ENCODE peak calls at places on chromosomes 7 and 10, in six cellular contexts. One of them, this sample, is unnamed.

GRCh38 chr7:157980774-157981173 is 606.8 kb downstream of the PTPRN2 start:
- DNase-seq in activated CD8-positive, alpha-beta memory T cell treated with anti-CD3 and anti-CD28 coated beads, Interleukin-2, amount 50 U/mL, for 48 hours: no peak
- DNase-seq in IMR-90: no peak
- DNase-seq in T1000: no peak
- DNase-seq in stimulated activated CD4-positive, alpha-beta T cell treated with anti-CD3 and anti-CD28 coated beads, Interleukin-2, amount 100 ng/mL, for 48 hours: no peak
- DNase-seq in RKO: no peak
- DNase-seq in this sample: no peak

GRCh38 chr10:43114743-43115611 is 23.3 kb upstream of the CSGALNACT2 start:
- DNase-seq in activated CD8-positive, alpha-beta memory T cell treated with anti-CD3 and anti-CD28 coated beads, Interleukin-2, amount 50 U/mL, for 48 hours: no peak
- DNase-seq in IMR-90: no peak
- DNase-seq in T1000: no peak
- DNase-seq in stimulated activated CD4-positive, alpha-beta T cell treated with anti-CD3 and anti-CD28 coated beads, Interleukin-2, amount 100 ng/mL, for 48 hours: no peak
- DNase-seq in RKO: peak
- DNase-seq in this sample: no peak

GRCh38 chr10:112959207-112959838 is 9.3 kb downstream of the TCF7L2 start:
- DNase-seq in activated CD8-positive, alpha-beta memory T cell treated with anti-CD3 and anti-CD28 coated beads, Interleukin-2, amount 50 U/mL, for 48 hours: no peak
- DNase-seq in IMR-90: peak
- DNase-seq in T1000: no peak
- DNase-seq in stimulated activated CD4-positive, alpha-beta T cell treated with anti-CD3 and anti-CD28 coated beads, Interleukin-2, amount 100 ng/mL, for 48 hours: no peak
- DNase-seq in RKO: no peak
- DNase-seq in this sample: peak

GRCh38 chr10:119494224-119495060 is 48.1 kb downstream of the RGS10 start:
- DNase-seq in activated CD8-positive, alpha-beta memory T cell treated with anti-CD3 and anti-CD28 coated beads, Interleukin-2, amount 50 U/mL, for 48 hours: no peak
- DNase-seq in IMR-90: peak
- DNase-seq in T1000: no peak
- DNase-seq in stimulated activated CD4-positive, alpha-beta T cell treated with anti-CD3 and anti-CD28 coated beads, Interleukin-2, amount 100 ng/mL, for 48 hours: no peak
- DNase-seq in RKO: no peak
- DNase-seq in this sample: no peak

GRCh38 chr10:73183882-73184281 is 16.0 kb downstream of the FAM149B1 start:
- DNase-seq in activated CD8-positive, alpha-beta memory T cell treated with anti-CD3 and anti-CD28 coated beads, Interleukin-2, amount 50 U/mL, for 48 hours: no peak
- DNase-seq in IMR-90: peak
- DNase-seq in T1000: no peak
- DNase-seq in stimulated activated CD4-positive, alpha-beta T cell treated with anti-CD3 and anti-CD28 coated beads, Interleukin-2, amount 100 ng/mL, for 48 hours: no peak
- DNase-seq in RKO: no peak
- DNase-seq in this sample: no peak

GRCh38 chr10:11724938-11725776 is 17.0 kb upstream of the ECHDC3 start:
- DNase-seq in activated CD8-positive, alpha-beta memory T cell treated with anti-CD3 and anti-CD28 coated beads, Interleukin-2, amount 50 U/mL, for 48 hours: no peak
- DNase-seq in IMR-90: peak
- DNase-seq in T1000: no peak
- DNase-seq in stimulated activated CD4-positive, alpha-beta T cell treated with anti-CD3 and anti-CD28 coated beads, Interleukin-2, amount 100 ng/mL, for 48 hours: no peak
- DNase-seq in RKO: peak
- DNase-seq in this sample: peak

GRCh38 chr10:17580853-17581252 is 36.3 kb downstream of the HACD1 start:
- DNase-seq in activated CD8-positive, alpha-beta memory T cell treated with anti-CD3 and anti-CD28 coated beads, Interleukin-2, amount 50 U/mL, for 48 hours: no peak
- DNase-seq in IMR-90: no peak
- DNase-seq in T1000: no peak
- DNase-seq in stimulated activated CD4-positive, alpha-beta T cell treated with anti-CD3 and anti-CD28 coated beads, Interleukin-2, amount 100 ng/mL, for 48 hours: no peak
- DNase-seq in RKO: no peak
- DNase-seq in this sample: no peak

GRCh38 chr7:46508541-46508940 is 587.5 kb upstream of the IGFBP3 start:
- DNase-seq in activated CD8-positive, alpha-beta memory T cell treated with anti-CD3 and anti-CD28 coated beads, Interleukin-2, amount 50 U/mL, for 48 hours: no peak
- DNase-seq in IMR-90: no peak
- DNase-seq in T1000: no peak
- DNase-seq in stimulated activated CD4-positive, alpha-beta T cell treated with anti-CD3 and anti-CD28 coated beads, Interleukin-2, amount 100 ng/mL, for 48 hours: no peak
- DNase-seq in RKO: no peak
- DNase-seq in this sample: no peak

GRCh38 chr7:95977994-95978393 is 205.6 kb downstream of the DYNC1I1 start:
- DNase-seq in activated CD8-positive, alpha-beta memory T cell treated with anti-CD3 and anti-CD28 coated beads, Interleukin-2, amount 50 U/mL, for 48 hours: no peak
- DNase-seq in IMR-90: no peak
- DNase-seq in T1000: no peak
- DNase-seq in stimulated activated CD4-positive, alpha-beta T cell treated with anti-CD3 and anti-CD28 coated beads, Interleukin-2, amount 100 ng/mL, for 48 hours: no peak
- DNase-seq in RKO: no peak
- DNase-seq in this sample: no peak

GRCh38 chr10:59880976-59881510 is 25.3 kb downstream of the CCDC6 start:
- DNase-seq in activated CD8-positive, alpha-beta memory T cell treated with anti-CD3 and anti-CD28 coated beads, Interleukin-2, amount 50 U/mL, for 48 hours: peak
- DNase-seq in IMR-90: no peak
- DNase-seq in T1000: no peak
- DNase-seq in stimulated activated CD4-positive, alpha-beta T cell treated with anti-CD3 and anti-CD28 coated beads, Interleukin-2, amount 100 ng/mL, for 48 hours: peak
- DNase-seq in RKO: no peak
- DNase-seq in this sample: no peak

GRCh38 chr7:17466201-17466600 is 167.7 kb downstream of the AHR start:
- DNase-seq in activated CD8-positive, alpha-beta memory T cell treated with anti-CD3 and anti-CD28 coated beads, Interleukin-2, amount 50 U/mL, for 48 hours: no peak
- DNase-seq in IMR-90: no peak
- DNase-seq in T1000: no peak
- DNase-seq in stimulated activated CD4-positive, alpha-beta T cell treated with anti-CD3 and anti-CD28 coated beads, Interleukin-2, amount 100 ng/mL, for 48 hours: no peak
- DNase-seq in RKO: no peak
- DNase-seq in this sample: no peak

GRCh38 chr7:153902857-153903256 is 149.3 kb upstream of the DPP6 start:
- DNase-seq in activated CD8-positive, alpha-beta memory T cell treated with anti-CD3 and anti-CD28 coated beads, Interleukin-2, amount 50 U/mL, for 48 hours: no peak
- DNase-seq in IMR-90: no peak
- DNase-seq in T1000: no peak
- DNase-seq in stimulated activated CD4-positive, alpha-beta T cell treated with anti-CD3 and anti-CD28 coated beads, Interleukin-2, amount 100 ng/mL, for 48 hours: no peak
- DNase-seq in RKO: no peak
- DNase-seq in this sample: no peak

This sample was measured in myocyte.